ENCODE peak calls at places on chromosomes 12 and 14, in five cellular contexts. H, W, L, O and V are unnamed samples.

GRCh38 chr14:102360388-102360787 is 2.3 kb downstream of the CINP start:
- DNase-seq in W (no peak), O (no peak), H (no peak), L (no peak), V (no peak)

GRCh38 chr12:83016226-83016835 is 329.6 kb downstream of the TMTC2 start:
- DNase-seq in O (peak), H (no peak), L (no peak), W (peak), V (no peak)

GRCh38 chr12:29149691-29150382 is 759 bp downstream of the FAR2 start:
- DNase-seq in W (no peak), L (no peak), H (peak), O (no peak), V (peak)

GRCh38 chr14:26394114-26394855 is 203.5 kb downstream of the NOVA1 start:
- DNase-seq in L (no peak), H (no peak), W (no peak), O (peak), V (no peak)

GRCh38 chr14:51562816-51563215 is 88.9 kb upstream of the FRMD6 start:
- DNase-seq in L (no peak), W (peak), H (no peak), O (no peak), V (no peak)

GRCh38 chr12:2376855-2377657 is 324.3 kb downstream of the CACNA1C start:
- DNase-seq in L (no peak), H (no peak), O (no peak), W (no peak), V (no peak)

GRCh38 chr12:70321182-70321581 is 44.9 kb upstream of the KCNMB4 start:
- DNase-seq in W (no peak), H (no peak), L (no peak), O (no peak), V (no peak)

GRCh38 chr12:83477289-83477688 is 790.6 kb downstream of the TMTC2 start:
- DNase-seq in O (no peak), W (no peak), L (no peak), H (no peak), V (no peak)

GRCh38 chr12:6765634-6766581 is at the start of gene PTMS:
- DNase-seq in W (peak), L (peak), H (peak), O (peak), V (peak)

GRCh38 chr12:113247123-113248045 is 26.1 kb downstream of the TPCN1 start:
- DNase-seq in L (no peak), O (no peak), H (no peak), W (peak), V (peak)

GRCh38 chr12:57776247-57776587 is 3.8 kb downstream of the EEF1AKMT3 start:
- DNase-seq in W (no peak), H (no peak), O (no peak), L (no peak), V (no peak)

GRCh38 chr12:6452245-6452731 is 446 bp downstream of the TAPBPL start:
- DNase-seq in H (no peak), O (peak), W (no peak), L (no peak), V (peak)

GRCh38 chr12:2443766-2444165 is 351.0 kb upstream of the FKBP4 start:
- DNase-seq in O (no peak), L (no peak), W (no peak), H (no peak), V (no peak)

GRCh38 chr12:11649413-11650278 is at the start of gene ETV6:
- DNase-seq in O (peak), W (peak), H (peak), L (peak), V (peak)

GRCh38 chr12:130307859-130308258 is 29.8 kb upstream of the PIWIL1 start:
- DNase-seq in W (no peak), O (no peak), H (no peak), L (no peak), V (no peak)

GRCh38 chr14:59576332-59577294 is at the start of gene CCDC175:
- DNase-seq in L (peak), O (peak), W (peak), H (peak), V (peak)

GRCh38 chr12:11040162-11040561 is 9.0 kb upstream of the TAS2R31 start:
- DNase-seq in W (no peak), O (no peak), L (no peak), H (no peak), V (no peak)

GRCh38 chr12:122499991-122500684 is 594 bp downstream of the ZCCHC8 start:
- DNase-seq in H (no peak), O (no peak), L (peak), W (peak), V (peak)

GRCh38 chr12:41604830-41605229 is 416.7 kb downstream of the PDZRN4 start:
- DNase-seq in L (no peak), H (no peak), O (peak), W (no peak), V (no peak)

GRCh38 chr14:26008290-26008689 is 589.5 kb downstream of the NOVA1 start:
- DNase-seq in O (no peak), H (no peak), L (no peak), W (no peak), V (no peak)

GRCh38 chr12:46160081-46160980 is 108.5 kb downstream of the SLC38A1 start:
- DNase-seq in W (peak), O (no peak), L (no peak), H (no peak), V (no peak)

GRCh38 chr12:102833687-102834435 is 83.2 kb downstream of the PAH start:
- DNase-seq in L (no peak), O (no peak), W (peak), H (no peak), V (no peak)

GRCh38 chr12:20018406-20018805 is 349.9 kb upstream of the PDE3A start:
- DNase-seq in O (no peak), L (no peak), W (no peak), H (no peak), V (no peak)

GRCh38 chr12:50240096-50240791 is 43.1 kb downstream of the LIMA1 start:
- DNase-seq in O (no peak), L (no peak), W (no peak), H (no peak), V (no peak)

GRCh38 chr12:115859231-115859630 is 418.3 kb downstream of the MED13L start:
- DNase-seq in W (no peak), L (no peak), O (peak), H (no peak), V (no peak)

GRCh38 chr12:105523164-105524057 is 192.9 kb downstream of the C12orf75 start:
- DNase-seq in O (peak), W (no peak), L (peak), H (no peak), V (peak)

GRCh38 chr12:81627336-81628189 is 131.6 kb downstream of the PPFIA2 start:
- DNase-seq in L (no peak), W (peak), O (peak), H (no peak), V (no peak)

GRCh38 chr12:49346659-49347306 is at the start of gene DNAJC22:
- DNase-seq in O (no peak), L (no peak), W (no peak), H (peak), V (peak)

GRCh38 chr14:67735361-67735921 is 33.8 kb downstream of the RDH12 start:
- DNase-seq in W (no peak), L (no peak), H (no peak), O (no peak), V (no peak)

GRCh38 chr12:113473942-113474341 is 2.3 kb upstream of the LHX5 start:
- DNase-seq in W (no peak), H (no peak), L (no peak), O (no peak), V (no peak)

GRCh38 chr12:49089831-49090773 is 4.5 kb downstream of the DHH start:
- DNase-seq in L (peak), O (no peak), H (peak), W (no peak), V (peak)

GRCh38 chr14:55131782-55132181 is 2.7 kb downstream of the LGALS3 start:
- DNase-seq in W (no peak), H (no peak), O (no peak), L (no peak), V (no peak)

GRCh38 chr12:94152292-94153083 is 4.1 kb downstream of the PLXNC1 start:
- DNase-seq in L (no peak), H (no peak), O (no peak), W (no peak), V (no peak)

GRCh38 chr14:100500128-100500527 is 87.1 kb downstream of the BEGAIN start:
- DNase-seq in O (no peak), H (no peak), W (no peak), L (no peak), V (no peak)

GRCh38 chr14:69848156-69848555 is 31.1 kb upstream of the SMOC1 start:
- DNase-seq in O (no peak), L (no peak), W (no peak), H (no peak), V (no peak)

GRCh38 chr14:90645842-90646443 is 170.3 kb downstream of the TTC7B start:
- DNase-seq in O (no peak), L (no peak), H (no peak), W (peak), V (no peak)

GRCh38 chr12:88756917-88757316 is 176.6 kb upstream of the KITLG start:
- DNase-seq in W (no peak), O (no peak), H (no peak), L (no peak), V (no peak)